ENCODE peak calls at places on chromosomes 7 and 10, in seven cellular contexts. W is sigmoid colon, O is transverse colon, X is ovary, N is A549, K is H1, B is prostate gland. V is an unnamed sample.

GRCh38 chr10:96352587-96352986 is 6.2 kb downstream of the OPALIN start:
- DNase-seq in B (no peak), X (no peak), O (peak), W (no peak), K (no peak), N (no peak), V (no peak)

GRCh38 chr10:90229486-90229885 is 528.1 kb downstream of the KIF20B start:
- DNase-seq in B (no peak), K (no peak), N (no peak), O (no peak), X (no peak), W (no peak), V (no peak)

GRCh38 chr10:28754930-28755718 is 77.8 kb downstream of the BAMBI start:
- DNase-seq in X (no peak), O (no peak), B (no peak), N (peak), K (no peak), W (no peak), V (no peak)

GRCh38 chr7:93115796-93116195 is 2.0 kb downstream of the SAMD9 start:
- DNase-seq in W (no peak), N (peak), O (no peak), K (no peak), B (no peak), X (no peak), V (peak)

GRCh38 chr7:50644586-50644985 is 79.4 kb upstream of the DDC start:
- DNase-seq in W (no peak), X (no peak), K (no peak), O (no peak), N (no peak), B (no peak), V (no peak)

GRCh38 chr10:59536576-59537014 is 173.1 kb downstream of the SLC16A9 start:
- DNase-seq in K (no peak), O (no peak), N (no peak), X (no peak), W (peak), B (no peak), V (no peak)

GRCh38 chr10:90087197-90088007 is 386.0 kb downstream of the KIF20B start:
- DNase-seq in X (no peak), K (no peak), N (peak), O (no peak), W (no peak), B (no peak), V (peak)

GRCh38 chr10:92200564-92200963 is 90.3 kb downstream of the CPEB3 start:
- DNase-seq in K (no peak), B (no peak), N (no peak), X (no peak), W (no peak), O (no peak), V (no peak)

GRCh38 chr10:58158806-58159205 is 108.9 kb downstream of the IPMK start:
- DNase-seq in N (no peak), O (no peak), X (no peak), B (no peak), W (no peak), K (no peak), V (no peak)

GRCh38 chr7:140079121-140079536 is 16.4 kb upstream of the PARP12 start:
- DNase-seq in W (no peak), O (no peak), B (no peak), X (no peak), K (peak), N (peak), V (peak)

GRCh38 chr10:71812016-71812912 is 38.8 kb downstream of the PSAP start:
- DNase-seq in K (no peak), B (peak), X (peak), O (peak), N (peak), W (peak), V (peak)

GRCh38 chr10:13319166-13319565 is 19.3 kb upstream of the PHYH start:
- DNase-seq in O (no peak), N (no peak), X (no peak), K (no peak), B (no peak), W (no peak), V (no peak)

GRCh38 chr10:130439796-130440195 is 303.6 kb downstream of the GLRX3 start:
- DNase-seq in X (no peak), B (no peak), O (no peak), W (no peak), K (no peak), N (no peak), V (no peak)

GRCh38 chr10:126459878-126460481 is 71.7 kb upstream of the ADAM12 start:
- DNase-seq in O (no peak), K (no peak), W (no peak), X (no peak), B (no peak), N (peak), V (peak)

GRCh38 chr7:138402749-138403148 is 57.3 kb upstream of the TRIM24 start:
- DNase-seq in N (no peak), O (no peak), B (no peak), W (no peak), X (no peak), K (no peak), V (no peak)

GRCh38 chr7:51311166-51311565 is 5.4 kb downstream of the COBL start:
- DNase-seq in O (no peak), K (no peak), N (no peak), B (no peak), X (no peak), W (no peak), V (no peak)

GRCh38 chr10:72890086-72890485 is 3.5 kb upstream of the OIT3 start:
- DNase-seq in K (no peak), W (no peak), X (no peak), B (no peak), N (no peak), O (no peak), V (no peak)

GRCh38 chr10:89744021-89744420 is 42.6 kb downstream of the KIF20B start:
- DNase-seq in B (no peak), N (no peak), K (no peak), W (no peak), X (no peak), O (no peak), V (peak)

GRCh38 chr7:47580175-47580701 is 1.7 kb downstream of the TNS3 start:
- DNase-seq in O (peak), B (no peak), K (no peak), X (no peak), W (no peak), N (peak), V (no peak)

GRCh38 chr7:24721378-24722030 is 35.8 kb downstream of the GSDME start:
- DNase-seq in B (no peak), N (peak), K (no peak), O (no peak), X (no peak), W (no peak), V (no peak)

GRCh38 chr7:126948664-126949063 is 304.1 kb downstream of the GRM8 start:
- DNase-seq in O (no peak), K (no peak), X (no peak), B (no peak), W (no peak), N (no peak), V (no peak)

GRCh38 chr10:108393111-108393510 is 1228.6 kb upstream of the SORCS1 start:
- DNase-seq in O (no peak), B (no peak), N (no peak), K (no peak), X (no peak), W (no peak), V (no peak)

DNA sequence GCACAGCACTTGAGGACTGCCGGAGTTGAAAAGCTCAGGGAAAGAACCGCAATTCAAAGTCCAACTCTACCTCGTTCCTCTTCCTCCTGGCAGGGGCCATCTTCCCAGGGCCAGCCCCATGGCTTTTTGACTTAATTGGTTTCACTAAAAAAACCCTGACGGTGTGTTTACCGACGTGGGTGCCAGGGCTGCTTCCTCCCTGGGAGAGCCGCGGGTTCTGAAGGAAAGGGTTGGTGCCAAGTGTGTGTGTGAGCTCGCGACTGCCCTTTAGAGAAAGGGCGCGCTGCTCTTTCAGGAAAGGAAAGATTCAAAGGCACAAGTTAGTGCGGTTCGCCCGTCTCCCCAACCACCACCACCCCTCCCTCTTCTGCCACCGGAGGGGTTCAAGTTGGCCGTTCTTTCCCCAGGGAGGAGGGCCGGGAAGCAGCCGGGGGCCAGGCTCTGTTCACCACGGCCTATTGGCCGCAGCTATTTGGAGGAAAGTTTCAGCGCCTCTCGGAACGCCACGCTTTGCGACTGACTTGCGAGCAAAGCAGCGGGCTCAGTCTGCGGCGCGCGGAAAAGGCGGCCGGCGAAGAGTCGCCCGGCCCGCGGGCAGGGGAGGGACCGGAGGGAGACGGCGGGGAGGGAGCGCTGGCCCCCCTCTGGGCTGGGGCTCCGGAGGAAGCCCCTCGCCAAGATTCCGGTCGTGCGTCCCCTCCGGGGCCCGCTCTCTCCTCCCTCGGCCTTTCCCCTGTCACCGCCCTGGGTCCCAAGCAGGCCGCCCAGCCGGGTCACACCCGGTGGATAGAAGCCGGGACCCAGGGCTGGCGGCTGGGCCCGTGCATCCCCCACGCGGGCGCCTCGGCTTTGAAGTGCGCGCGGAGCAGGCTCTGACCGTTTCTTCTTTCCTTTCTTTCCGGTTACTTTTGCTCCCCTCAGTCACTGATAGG is 165.8 kb upstream of the PPP1R3A start:
- DNase-seq in B (peak), X (peak), W (peak), K (no peak), O (peak), N (no peak), V (no peak)
- TF ChIP-seq POLR2A in B (no peak), X (no peak), W (no peak), K (no peak), O (peak), N (no peak), V (no peak)

DNA sequence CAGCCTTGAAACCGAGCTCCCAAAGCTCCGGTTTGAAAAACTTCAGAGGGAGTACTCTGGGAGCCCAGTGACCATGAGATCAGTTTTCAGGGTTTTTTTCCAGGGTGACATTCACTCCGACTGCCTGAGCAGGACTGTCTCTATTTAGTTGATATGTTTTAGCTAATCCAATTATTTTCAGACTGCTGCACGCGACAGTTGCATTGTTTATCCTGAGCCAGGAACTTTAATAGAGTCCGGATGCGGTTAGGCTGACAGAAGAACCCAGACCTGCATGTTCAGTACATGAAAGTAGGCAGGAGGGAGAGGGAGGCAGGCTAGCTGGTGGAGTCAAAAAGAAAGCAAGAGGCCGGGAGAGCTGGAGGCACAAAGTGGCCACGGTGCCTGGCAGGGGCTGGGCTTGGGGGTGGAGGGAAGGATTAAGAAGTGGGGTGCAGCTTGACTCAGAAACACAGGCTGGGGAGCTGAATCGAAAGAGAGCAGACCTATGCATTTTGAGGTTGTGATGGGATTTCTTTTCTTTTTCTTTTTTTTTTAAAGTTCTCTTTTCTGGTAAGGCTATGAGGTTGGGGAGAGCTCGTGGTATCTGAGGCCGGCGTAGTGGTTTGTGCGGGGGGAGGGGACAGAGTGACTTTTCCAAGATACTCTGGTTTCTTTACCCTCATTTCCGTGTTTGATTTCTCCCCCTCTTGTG is 5.7 kb downstream of the GATA3 start:
- DNase-seq in B (no peak), K (no peak), X (no peak), N (no peak), W (no peak), O (no peak), V (no peak)
- TF ChIP-seq POLR2A in B (no peak), K (no peak), X (no peak), N (no peak), W (no peak), O (peak), V (no peak)

GRCh38 chr10:118754132-118754555 is 626 bp downstream of the CACUL1 start:
- DNase-seq in N (no peak), W (peak), K (no peak), O (peak), X (no peak), B (peak), V (peak)
- TF ChIP-seq POLR2A in N (no peak), W (no peak), K (no peak), O (no peak), X (no peak), B (no peak), V (no peak)

DNA sequence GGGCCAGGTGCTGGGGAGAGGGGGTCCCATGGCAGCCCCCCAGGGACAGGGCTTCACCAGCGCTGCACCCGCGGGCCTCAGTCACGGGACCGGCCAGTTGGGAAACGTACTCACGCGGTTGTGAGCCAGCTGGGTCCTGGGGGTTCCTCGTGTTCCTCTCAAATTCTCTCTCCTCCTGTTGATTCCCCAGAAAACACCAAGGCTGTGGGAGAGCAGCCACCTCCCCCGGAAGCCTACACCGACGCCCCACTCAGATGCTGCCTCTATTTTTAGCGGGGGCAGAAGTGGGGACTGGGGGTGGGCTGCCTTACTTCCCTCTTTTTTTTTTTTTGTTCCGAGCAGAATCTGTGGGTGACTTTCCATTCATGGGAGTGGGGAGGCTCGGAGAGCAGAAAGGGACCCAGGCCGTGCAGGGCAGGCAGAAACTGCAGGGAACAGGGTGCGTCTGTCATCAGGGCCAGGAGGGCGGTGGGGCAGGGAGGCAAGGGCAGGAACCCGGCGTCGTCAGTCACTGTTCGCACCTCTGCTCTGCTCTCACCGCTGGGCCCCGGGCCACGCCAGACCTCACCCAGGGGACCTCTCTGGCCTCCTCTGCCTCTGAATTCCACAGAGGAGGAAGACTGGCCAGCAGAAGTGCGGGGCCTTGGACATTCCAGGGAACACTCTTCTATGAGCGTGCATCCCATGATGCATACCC is 63.1 kb downstream of the CARD11 start:
- DNase-seq in N (no peak), K (no peak), O (peak), X (no peak), W (no peak), B (no peak), V (no peak)
- TF ChIP-seq POLR2A in N (no peak), K (no peak), O (no peak), X (no peak), W (no peak), B (no peak), V (no peak)

GRCh38 chr7:100584046-100584676 is 1.8 kb downstream of the LRCH4 start:
- DNase-seq in O (no peak), K (no peak), N (no peak), B (no peak), W (peak), X (no peak), V (no peak)

GRCh38 chr7:100583132-100584045 is 2.5 kb downstream of the LRCH4 start:
- DNase-seq in K (no peak), W (peak), B (peak), O (peak), N (no peak), X (no peak), V (no peak)

GRCh38 chr7:100586266-100587025 is at the start of gene FBXO24:
- DNase-seq in B (peak), X (peak), K (peak), W (peak), N (peak), O (peak), V (peak)

GRCh38 chr7:100584677-100585510 is 1.0 kb downstream of the LRCH4 start:
- DNase-seq in O (peak), K (no peak), B (no peak), X (no peak), W (peak), N (peak), V (no peak)

GRCh38 chr7:100585511-100586265 is at the start of gene LRCH4:
- DNase-seq in N (peak), O (peak), K (no peak), W (no peak), X (no peak), B (peak), V (no peak)
- TF ChIP-seq POLR2A in N (peak), O (peak), K (no peak), W (peak), X (peak), B (peak), V (peak)

GRCh38 chr10:116608683-116609594 is 11.8 kb upstream of the PNLIPRP2 start:
- DNase-seq in O (no peak), K (no peak), B (no peak), X (no peak), N (no peak), W (no peak), V (no peak)

GRCh38 chr10:116613486-116613885 is 7.3 kb upstream of the PNLIPRP2 start:
- DNase-seq in W (no peak), N (no peak), K (no peak), X (no peak), O (no peak), B (no peak), V (no peak)

GRCh38 chr10:116610443-116611152 is 10.2 kb upstream of the PNLIPRP2 start:
- DNase-seq in O (no peak), K (no peak), W (no peak), B (no peak), X (no peak), N (no peak), V (no peak)

GRCh38 chr10:116612107-116612506 is 8.6 kb upstream of the PNLIPRP2 start:
- DNase-seq in X (no peak), O (no peak), B (no peak), W (no peak), N (no peak), K (no peak), V (no peak)

GRCh38 chr10:116611153-116611545 is 9.6 kb upstream of the PNLIPRP2 start:
- DNase-seq in B (no peak), X (no peak), O (no peak), N (no peak), W (no peak), K (no peak), V (no peak)
- TF ChIP-seq POLR2A in B (no peak), X (no peak), O (no peak), N (no peak), W (no peak), K (no peak), V (no peak)

DNA sequence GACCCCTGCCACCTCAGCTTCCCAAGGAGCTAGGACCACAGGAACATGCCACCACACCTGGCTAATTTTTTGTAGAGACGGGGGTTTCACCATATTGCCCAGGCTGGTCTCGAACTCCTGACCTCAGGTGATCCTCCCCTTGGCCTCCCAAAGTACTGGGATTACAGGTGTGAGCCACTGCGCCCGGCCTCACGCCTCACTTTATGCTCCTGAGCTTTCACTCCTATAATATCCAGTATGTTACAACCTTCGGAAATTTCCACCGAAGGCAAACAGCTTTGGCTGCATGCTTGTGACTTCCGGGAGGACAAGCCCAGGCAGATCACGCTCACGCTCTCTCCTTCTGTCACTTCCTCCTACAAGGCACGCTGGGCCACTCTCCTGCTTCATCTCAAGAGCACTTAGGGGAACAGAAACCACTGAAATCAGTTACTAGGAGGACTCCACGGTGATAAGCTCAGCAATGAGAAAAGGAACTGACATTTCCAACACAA is 4.4 kb upstream of the MAD1L1 start:
- DNase-seq in K (no peak), O (peak), N (no peak), X (no peak), B (peak), W (no peak), V (no peak)
- TF ChIP-seq POLR2A in K (no peak), O (no peak), N (no peak), X (no peak), B (peak), W (no peak), V (no peak)

V was measured in H54.